ENCODE peak calls at places on chromosome 13, in eight cellular contexts. G is esophagus squamous epithelium; R is lung; E is effector memory CD4-positive, alpha-beta T cell; D is IMR-90; O is fibroblast of lung; Q is K562; A is GM23248. F is an unnamed sample.

GRCh38 chr13:32281083-32281482 is 34.1 kb downstream of the ZAR1L start:
- DNase-seq in G (no peak), R (no peak), E (no peak), D (no peak), O (no peak), Q (no peak), A (no peak), F (no peak)

GRCh38 chr13:50919291-50919690 is 9.7 kb downstream of the RNASEH2B start:
- DNase-seq in G (no peak), R (no peak), E (no peak), D (peak; percentile 33), O (no peak), Q (no peak), A (no peak), F (no peak)

GRCh38 chr13:33352520-33352919 is 67.0 kb upstream of the STARD13 start:
- DNase-seq in G (no peak), R (no peak), E (no peak), D (no peak), O (no peak), Q (no peak), A (no peak), F (no peak)

GRCh38 chr13:35502456-35502855 is 26.0 kb upstream of the MAB21L1 start:
- DNase-seq in G (no peak), R (no peak), E (no peak), D (no peak), O (no peak), Q (no peak), A (no peak), F (no peak)

GRCh38 chr13:71867101-71867814 is at the start of gene DACH1:
- DNase-seq in G (peak; percentile 20), R (peak; percentile 57), E (no peak), D (peak; percentile 20), O (peak; percentile 83), Q (peak; percentile 56), A (peak; percentile 35), F (peak; percentile 98)

GRCh38 chr13:27617801-27618411 is 2.4 kb downstream of the LNX2 start:
- DNase-seq in G (no peak), R (peak; percentile 53), E (no peak), D (no peak), O (no peak), Q (no peak), A (no peak), F (no peak)

GRCh38 chr13:20923272-20923671 is 20.7 kb upstream of the XPO4 start:
- DNase-seq in G (no peak), R (no peak), E (no peak), D (no peak), O (no peak), Q (peak; percentile 21), A (no peak), F (no peak)

GRCh38 chr13:71577127-71577526 is 289.9 kb downstream of the DACH1 start:
- DNase-seq in G (no peak), R (no peak), E (no peak), D (no peak), O (no peak), Q (no peak), A (no peak), F (no peak)

GRCh38 chr13:35720290-35720689 is 243.8 kb upstream of the MAB21L1 start:
- DNase-seq in G (no peak), R (no peak), E (no peak), D (no peak), O (no peak), Q (no peak), A (no peak), F (no peak)

GRCh38 chr13:63540042-63540441 is 2124.4 kb upstream of the PCDH20 start:
- DNase-seq in G (no peak), R (no peak), E (no peak), D (no peak), O (no peak), Q (no peak), A (no peak), F (no peak)

GRCh38 chr13:45786293-45786920 is 65.1 kb downstream of the SIAH3 start:
- DNase-seq in G (no peak), R (no peak), E (no peak), D (no peak), O (no peak), Q (no peak), A (no peak), F (no peak)

GRCh38 chr13:81540777-81541176 is 1199.9 kb upstream of the SPRY2 start:
- DNase-seq in G (no peak), R (no peak), E (no peak), D (no peak), O (peak; percentile 4), Q (no peak), A (peak; percentile 18), F (peak; percentile 15)

GRCh38 chr13:44437356-44438233 is 64.0 kb downstream of the SERP2 start:
- DNase-seq in G (no peak), R (no peak), E (no peak), D (peak; percentile 63), O (peak; percentile 78), Q (peak; percentile 30), A (peak; percentile 64), F (no peak)

GRCh38 chr13:97191615-97192014 is 30.5 kb upstream of the MBNL2 start:
- DNase-seq in G (no peak), R (no peak), E (no peak), D (no peak), O (no peak), Q (no peak), A (no peak), F (no peak)

GRCh38 chr13:44306401-44307192 is 67.0 kb upstream of the SERP2 start:
- DNase-seq in G (no peak), R (no peak), E (no peak), D (peak; percentile 99), O (peak; percentile 98), Q (no peak), A (peak; percentile 95), F (peak; percentile 69)

GRCh38 chr13:99991806-99992242 is 10.2 kb downstream of the ZIC2 start:
- DNase-seq in G (no peak), R (no peak), E (no peak), D (no peak), O (no peak), Q (no peak), A (no peak), F (no peak)
- H3K27me3 ChIP-seq in G (peaks cover 82% of the 10 kb centered on the region), R (peaks cover 7% of the 10 kb centered on the region), E (peaks cover 100% of the 10 kb centered on the region), D (peaks cover 94% of the 10 kb centered on the region), O (peaks cover 87% of the 10 kb centered on the region), Q (peaks cover 8% of the 10 kb centered on the region), A (peaks cover 98% of the 10 kb centered on the region), F (peaks cover 46% of the 10 kb centered on the region)

GRCh38 chr13:94664889-94665288 is 47.5 kb downstream of the SOX21 start:
- DNase-seq in G (no peak), R (no peak), E (no peak), D (no peak), O (no peak), Q (peak; percentile 51), A (no peak), F (no peak)
- H3K27me3 ChIP-seq in G (no peaks in the 10 kb centered on the region), R (no peaks in the 10 kb centered on the region), E (no peaks in the 10 kb centered on the region), D (peaks cover 62% of the 10 kb centered on the region), O (peaks cover 34% of the 10 kb centered on the region), Q (no peaks in the 10 kb centered on the region), A (peaks cover 40% of the 10 kb centered on the region), F (no peaks in the 10 kb centered on the region)

GRCh38 chr13:111118898-111119607 is 3.9 kb downstream of the ARHGEF7 start:
- DNase-seq in G (no peak), R (no peak), E (no peak), D (no peak), O (no peak), Q (no peak), A (no peak), F (no peak)
- H3K27me3 ChIP-seq in G (peaks cover 7% of the 10 kb centered on the region), R (no peaks in the 10 kb centered on the region), E (peaks cover 9% of the 10 kb centered on the region), D (peaks cover 49% of the 10 kb centered on the region), O (peaks cover 14% of the 10 kb centered on the region), Q (peaks cover 29% of the 10 kb centered on the region), A (peaks cover 1% of the 10 kb centered on the region), F (peaks cover 29% of the 10 kb centered on the region)

GRCh38 chr13:64936879-64937278 is 2293.3 kb downstream of the PCDH9 start:
- DNase-seq in G (no peak), R (no peak), E (no peak), D (no peak), O (no peak), Q (no peak), A (no peak), F (no peak)

GRCh38 chr13:64937302-64937701 is 2292.8 kb downstream of the PCDH9 start:
- DNase-seq in G (no peak), R (no peak), E (no peak), D (no peak), O (no peak), Q (no peak), A (no peak), F (no peak)

GRCh38 chr13:64934569-64935362 is 2295.4 kb downstream of the PCDH9 start:
- DNase-seq in G (no peak), R (no peak), E (no peak), D (no peak), O (no peak), Q (no peak), A (no peak), F (no peak)

GRCh38 chr13:64938660-64939059 is 2291.5 kb downstream of the PCDH9 start:
- DNase-seq in G (no peak), R (no peak), E (no peak), D (no peak), O (no peak), Q (no peak), A (no peak), F (no peak)

DNA sequence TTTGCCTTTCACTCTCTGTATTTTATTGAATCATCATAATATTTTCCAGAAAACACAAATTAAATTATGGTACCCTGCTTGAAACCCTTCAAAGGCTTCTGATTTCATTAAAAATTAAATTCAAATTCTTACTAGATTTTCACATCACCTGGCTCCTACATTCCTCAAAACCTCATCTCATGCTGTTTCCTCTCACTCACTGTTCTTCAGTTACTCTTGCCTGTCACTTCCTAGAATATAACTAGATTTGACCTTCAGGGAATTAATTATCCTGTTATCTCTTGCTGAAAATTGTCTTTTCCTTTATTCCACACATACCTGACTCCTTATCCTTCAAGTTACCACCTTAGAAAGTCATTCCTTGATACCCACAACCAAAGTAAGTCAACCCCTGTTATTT is 2294.7 kb downstream of the PCDH9 start:
- DNase-seq in G (no peak), R (no peak), E (no peak), D (no peak), O (no peak), Q (no peak), A (no peak), F (no peak)
- H3K27me3 ChIP-seq in G (no peaks in the 10 kb centered on the region), R (no peaks in the 10 kb centered on the region), E (no peaks in the 10 kb centered on the region), D (no peaks in the 10 kb centered on the region), O (no peaks in the 10 kb centered on the region), Q (no peaks in the 10 kb centered on the region), A (no peaks in the 10 kb centered on the region), F (no peaks in the 10 kb centered on the region)

GRCh38 chr13:101917475-101917810 is 465.0 kb downstream of the ITGBL1 start:
- DNase-seq in G (no peak), R (no peak), E (no peak), D (no peak), O (no peak), Q (no peak), A (no peak), F (no peak)
- H3K27me3 ChIP-seq in G (no peaks in the 10 kb centered on the region), R (peaks cover 25% of the 10 kb centered on the region), E (peaks cover 22% of the 10 kb centered on the region), D (peaks cover 38% of the 10 kb centered on the region), O (peaks cover 43% of the 10 kb centered on the region), Q (no peaks in the 10 kb centered on the region), A (peaks cover 67% of the 10 kb centered on the region), F (peaks cover 35% of the 10 kb centered on the region)

GRCh38 chr13:106061781-106062180 is 473.7 kb downstream of the EFNB2 start:
- DNase-seq in G (no peak), R (no peak), E (no peak), D (no peak), O (no peak), Q (no peak), A (no peak), F (no peak)
- H3K27me3 ChIP-seq in G (no peaks in the 10 kb centered on the region), R (no peaks in the 10 kb centered on the region), E (no peaks in the 10 kb centered on the region), D (no peaks in the 10 kb centered on the region), O (no peaks in the 10 kb centered on the region), Q (no peaks in the 10 kb centered on the region), A (peaks cover 4% of the 10 kb centered on the region), F (no peaks in the 10 kb centered on the region)

GRCh38 chr13:113401452-113402415 is 37.8 kb upstream of the GRTP1 start:
- DNase-seq in G (no peak), R (no peak), E (no peak), D (no peak), O (no peak), Q (no peak), A (no peak), F (no peak)
- H3K27me3 ChIP-seq in G (no peaks in the 10 kb centered on the region), R (no peaks in the 10 kb centered on the region), E (no peaks in the 10 kb centered on the region), D (no peaks in the 10 kb centered on the region), O (no peaks in the 10 kb centered on the region), Q (peaks cover 49% of the 10 kb centered on the region), A (no peaks in the 10 kb centered on the region), F (no peaks in the 10 kb centered on the region)